ENCODE peak calls at places on chromosomes 3 and 15, in seven cellular contexts. One of them, this sample, is unnamed.

GRCh38 chr3:49466047-49466446 is 4.0 kb upstream of the DAG1 start:
- DNase-seq in fibroblast of lung: no peak
- DNase-seq in body of pancreas: no peak
- DNase-seq in psoas muscle: no peak
- DNase-seq in left ventricle myocardium inferior: no peak
- DNase-seq in CD8-positive, alpha-beta T cell: no peak
- DNase-seq in AG04450: no peak
- DNase-seq in this sample: no peak

GRCh38 chr15:80177151-80177550 is 24.4 kb downstream of the FAH start:
- DNase-seq in left ventricle myocardium inferior: no peak
- DNase-seq in body of pancreas: no peak
- DNase-seq in CD8-positive, alpha-beta T cell: no peak
- DNase-seq in psoas muscle: no peak
- DNase-seq in AG04450: no peak
- DNase-seq in fibroblast of lung: peak; percentile 25
- DNase-seq in this sample: no peak

GRCh38 chr3:13539285-13539625 is 9.7 kb upstream of the FBLN2 start:
- DNase-seq in psoas muscle: no peak
- DNase-seq in AG04450: peak; percentile 27
- DNase-seq in fibroblast of lung: peak; percentile 83
- DNase-seq in CD8-positive, alpha-beta T cell: no peak
- DNase-seq in left ventricle myocardium inferior: no peak
- DNase-seq in body of pancreas: no peak
- DNase-seq in this sample: no peak

GRCh38 chr15:91199511-91199910 is 99.5 kb downstream of the SV2B start:
- DNase-seq in left ventricle myocardium inferior: no peak
- DNase-seq in psoas muscle: no peak
- DNase-seq in body of pancreas: no peak
- DNase-seq in CD8-positive, alpha-beta T cell: no peak
- DNase-seq in fibroblast of lung: no peak
- DNase-seq in AG04450: no peak
- DNase-seq in this sample: no peak

GRCh38 chr15:62190257-62190656 is 25.2 kb upstream of the C2CD4B start:
- DNase-seq in left ventricle myocardium inferior: no peak
- DNase-seq in body of pancreas: no peak
- DNase-seq in CD8-positive, alpha-beta T cell: no peak
- DNase-seq in fibroblast of lung: no peak
- DNase-seq in AG04450: no peak
- DNase-seq in psoas muscle: no peak
- DNase-seq in this sample: no peak

GRCh38 chr15:66253643-66254363 is at the start of gene MEGF11:
- DNase-seq in left ventricle myocardium inferior: peak; percentile 25
- DNase-seq in fibroblast of lung: peak; percentile 56
- DNase-seq in CD8-positive, alpha-beta T cell: no peak
- DNase-seq in body of pancreas: peak; percentile 19
- DNase-seq in psoas muscle: no peak
- DNase-seq in AG04450: no peak
- DNase-seq in this sample: no peak

GRCh38 chr15:71485094-71485693 is 325.2 kb upstream of the NR2E3 start:
- DNase-seq in fibroblast of lung: peak; percentile 13
- DNase-seq in psoas muscle: no peak
- DNase-seq in body of pancreas: no peak
- DNase-seq in left ventricle myocardium inferior: no peak
- DNase-seq in CD8-positive, alpha-beta T cell: no peak
- DNase-seq in AG04450: no peak
- DNase-seq in this sample: no peak

GRCh38 chr3:38039899-38040261 is 872 bp downstream of the DLEC1 start:
- DNase-seq in body of pancreas: peak; percentile 65
- DNase-seq in fibroblast of lung: peak; percentile 45
- DNase-seq in AG04450: no peak
- DNase-seq in psoas muscle: peak; percentile 67
- DNase-seq in left ventricle myocardium inferior: peak; percentile 64
- DNase-seq in CD8-positive, alpha-beta T cell: peak; percentile 54
- DNase-seq in this sample: peak; percentile 37

GRCh38 chr3:113898892-113899291 is 48.9 kb upstream of the ZDHHC23 start:
- DNase-seq in left ventricle myocardium inferior: no peak
- DNase-seq in body of pancreas: no peak
- DNase-seq in fibroblast of lung: peak; percentile 44
- DNase-seq in AG04450: no peak
- DNase-seq in CD8-positive, alpha-beta T cell: no peak
- DNase-seq in psoas muscle: no peak
- DNase-seq in this sample: no peak

GRCh38 chr15:43974852-43975251 is 148.1 kb downstream of the WDR76 start:
- DNase-seq in psoas muscle: no peak
- DNase-seq in body of pancreas: peak; percentile 9
- DNase-seq in AG04450: no peak
- DNase-seq in fibroblast of lung: peak; percentile 39
- DNase-seq in CD8-positive, alpha-beta T cell: no peak
- DNase-seq in left ventricle myocardium inferior: no peak
- DNase-seq in this sample: peak; percentile 5

GRCh38 chr15:76012021-76012551 is at the start of gene NRG4:
- DNase-seq in left ventricle myocardium inferior: no peak
- DNase-seq in body of pancreas: peak; percentile 76
- DNase-seq in fibroblast of lung: no peak
- DNase-seq in psoas muscle: peak; percentile 61
- DNase-seq in CD8-positive, alpha-beta T cell: no peak
- DNase-seq in AG04450: no peak
- DNase-seq in this sample: no peak

GRCh38 chr3:22007376-22007775 is 256.4 kb upstream of the ZNF385D start:
- DNase-seq in psoas muscle: no peak
- DNase-seq in CD8-positive, alpha-beta T cell: no peak
- DNase-seq in left ventricle myocardium inferior: no peak
- DNase-seq in AG04450: no peak
- DNase-seq in body of pancreas: no peak
- DNase-seq in fibroblast of lung: no peak
- DNase-seq in this sample: no peak

GRCh38 chr3:81170298-81170697 is 591.1 kb downstream of the GBE1 start:
- DNase-seq in left ventricle myocardium inferior: no peak
- DNase-seq in AG04450: no peak
- DNase-seq in fibroblast of lung: no peak
- DNase-seq in body of pancreas: no peak
- DNase-seq in CD8-positive, alpha-beta T cell: no peak
- DNase-seq in psoas muscle: no peak
- DNase-seq in this sample: no peak

GRCh38 chr3:181694805-181695660 is 16.7 kb upstream of the SOX2 start:
- DNase-seq in CD8-positive, alpha-beta T cell: no peak
- DNase-seq in body of pancreas: peak; percentile 27
- DNase-seq in fibroblast of lung: peak; percentile 57
- DNase-seq in psoas muscle: peak; percentile 74
- DNase-seq in AG04450: no peak
- DNase-seq in left ventricle myocardium inferior: peak; percentile 40
- DNase-seq in this sample: peak; percentile 27

GRCh38 chr15:84725001-84725491 is 9.1 kb upstream of the SEC11A start:
- DNase-seq in fibroblast of lung: peak; percentile 76
- DNase-seq in CD8-positive, alpha-beta T cell: no peak
- DNase-seq in AG04450: no peak
- DNase-seq in left ventricle myocardium inferior: no peak
- DNase-seq in body of pancreas: peak; percentile 48
- DNase-seq in psoas muscle: no peak
- DNase-seq in this sample: peak; percentile 48

GRCh38 chr15:69497634-69498033 is 45.0 kb downstream of the RPLP1 start:
- DNase-seq in left ventricle myocardium inferior: no peak
- DNase-seq in fibroblast of lung: no peak
- DNase-seq in psoas muscle: no peak
- DNase-seq in AG04450: no peak
- DNase-seq in CD8-positive, alpha-beta T cell: no peak
- DNase-seq in body of pancreas: no peak
- DNase-seq in this sample: no peak

GRCh38 chr3:193897791-193898190 is 238.2 kb upstream of the HES1 start:
- DNase-seq in fibroblast of lung: no peak
- DNase-seq in CD8-positive, alpha-beta T cell: no peak
- DNase-seq in body of pancreas: no peak
- DNase-seq in AG04450: no peak
- DNase-seq in psoas muscle: no peak
- DNase-seq in left ventricle myocardium inferior: no peak
- DNase-seq in this sample: no peak

GRCh38 chr3:30356901-30357753 is 249.3 kb upstream of the TGFBR2 start:
- DNase-seq in CD8-positive, alpha-beta T cell: no peak
- DNase-seq in left ventricle myocardium inferior: no peak
- DNase-seq in fibroblast of lung: peak; percentile 69
- DNase-seq in AG04450: no peak
- DNase-seq in body of pancreas: no peak
- DNase-seq in psoas muscle: no peak
- DNase-seq in this sample: no peak

GRCh38 chr3:99957086-99957821 is 139.6 kb downstream of the CMSS1 start:
- DNase-seq in body of pancreas: no peak
- DNase-seq in CD8-positive, alpha-beta T cell: no peak
- DNase-seq in psoas muscle: no peak
- DNase-seq in AG04450: no peak
- DNase-seq in left ventricle myocardium inferior: no peak
- DNase-seq in fibroblast of lung: peak; percentile 57
- DNase-seq in this sample: no peak

GRCh38 chr3:46695177-46695961 is 1.9 kb upstream of the ALS2CL start:
- DNase-seq in AG04450: no peak
- DNase-seq in body of pancreas: peak; percentile 67
- DNase-seq in left ventricle myocardium inferior: peak; percentile 70
- DNase-seq in psoas muscle: peak; percentile 80
- DNase-seq in fibroblast of lung: no peak
- DNase-seq in CD8-positive, alpha-beta T cell: peak; percentile 40
- DNase-seq in this sample: peak; percentile 65

GRCh38 chr3:46693038-46693896 is at the start of gene ALS2CL:
- DNase-seq in AG04450: no peak
- DNase-seq in left ventricle myocardium inferior: peak; percentile 64
- DNase-seq in CD8-positive, alpha-beta T cell: peak; percentile 76
- DNase-seq in fibroblast of lung: peak; percentile 6
- DNase-seq in body of pancreas: peak; percentile 76
- DNase-seq in psoas muscle: peak; percentile 79
- DNase-seq in this sample: peak; percentile 69

GRCh38 chr3:46694520-46694919 is 1.0 kb upstream of the ALS2CL start:
- DNase-seq in AG04450: no peak
- DNase-seq in psoas muscle: no peak
- DNase-seq in fibroblast of lung: no peak
- DNase-seq in left ventricle myocardium inferior: no peak
- DNase-seq in body of pancreas: no peak
- DNase-seq in CD8-positive, alpha-beta T cell: no peak
- DNase-seq in this sample: no peak

GRCh38 chr3:46692566-46692983 is 904 bp downstream of the ALS2CL start:
- DNase-seq in fibroblast of lung: peak; percentile 27
- DNase-seq in left ventricle myocardium inferior: no peak
- DNase-seq in body of pancreas: peak; percentile 90
- DNase-seq in AG04450: no peak
- DNase-seq in CD8-positive, alpha-beta T cell: no peak
- DNase-seq in psoas muscle: peak; percentile 73
- DNase-seq in this sample: no peak

GRCh38 chr3:46693897-46694235 is 387 bp upstream of the ALS2CL start:
- DNase-seq in CD8-positive, alpha-beta T cell: peak; percentile 55
- DNase-seq in fibroblast of lung: peak; percentile 11
- DNase-seq in AG04450: no peak
- DNase-seq in left ventricle myocardium inferior: no peak
- DNase-seq in body of pancreas: peak; percentile 51
- DNase-seq in psoas muscle: no peak
- DNase-seq in this sample: no peak
- H3K4me3 ChIP-seq in CD8-positive, alpha-beta T cell: peak overlapping the region; percentile 76
- H3K4me3 ChIP-seq in fibroblast of lung: no peak overlapping the region
- H3K4me3 ChIP-seq in AG04450: peak overlapping the region; percentile 38
- H3K4me3 ChIP-seq in left ventricle myocardium inferior: peak overlapping the region; percentile 91
- H3K4me3 ChIP-seq in body of pancreas: peak overlapping the region; percentile 64
- H3K4me3 ChIP-seq in psoas muscle: peak overlapping the region; percentile 96
- H3K4me3 ChIP-seq in this sample: peak overlapping the region; percentile 88

GRCh38 chr3:178519701-178520100 is 16.5 kb upstream of the KCNMB2 start:
- DNase-seq in AG04450: no peak
- DNase-seq in CD8-positive, alpha-beta T cell: no peak
- DNase-seq in body of pancreas: no peak
- DNase-seq in fibroblast of lung: no peak
- DNase-seq in left ventricle myocardium inferior: no peak
- DNase-seq in psoas muscle: no peak
- DNase-seq in this sample: no peak

GRCh38 chr3:178522200-178523052 is 13.8 kb upstream of the KCNMB2 start:
- DNase-seq in left ventricle myocardium inferior: no peak
- DNase-seq in CD8-positive, alpha-beta T cell: no peak
- DNase-seq in AG04450: no peak
- DNase-seq in fibroblast of lung: no peak
- DNase-seq in psoas muscle: no peak
- DNase-seq in body of pancreas: no peak
- DNase-seq in this sample: no peak

GRCh38 chr3:178520436-178520835 is 15.8 kb upstream of the KCNMB2 start:
- DNase-seq in AG04450: no peak
- DNase-seq in CD8-positive, alpha-beta T cell: no peak
- DNase-seq in body of pancreas: no peak
- DNase-seq in fibroblast of lung: no peak
- DNase-seq in left ventricle myocardium inferior: no peak
- DNase-seq in psoas muscle: no peak
- DNase-seq in this sample: no peak

GRCh38 chr3:178525180-178525704 is 11.0 kb upstream of the KCNMB2 start:
- DNase-seq in AG04450: no peak
- DNase-seq in psoas muscle: no peak
- DNase-seq in CD8-positive, alpha-beta T cell: no peak
- DNase-seq in left ventricle myocardium inferior: no peak
- DNase-seq in body of pancreas: no peak
- DNase-seq in fibroblast of lung: no peak
- DNase-seq in this sample: no peak
- H3K9me3 ChIP-seq in AG04450: no peaks in the 10 kb centered on the region
- H3K9me3 ChIP-seq in psoas muscle: no peaks in the 10 kb centered on the region
- H3K9me3 ChIP-seq in CD8-positive, alpha-beta T cell: no peaks in the 10 kb centered on the region
- H3K9me3 ChIP-seq in left ventricle myocardium inferior: no peaks in the 10 kb centered on the region
- H3K9me3 ChIP-seq in body of pancreas: no peaks in the 10 kb centered on the region
- H3K9me3 ChIP-seq in fibroblast of lung: no peaks in the 10 kb centered on the region
- H3K9me3 ChIP-seq in this sample: no peaks in the 10 kb centered on the region

GRCh38 chr15:78623786-78624497 is 3.1 kb upstream of the CHRNA3 start:
- DNase-seq in psoas muscle: no peak
- DNase-seq in left ventricle myocardium inferior: no peak
- DNase-seq in CD8-positive, alpha-beta T cell: no peak
- DNase-seq in fibroblast of lung: no peak
- DNase-seq in AG04450: no peak
- DNase-seq in body of pancreas: no peak
- DNase-seq in this sample: no peak

GRCh38 chr15:78619022-78619950 is 1.5 kb downstream of the CHRNA3 start:
- DNase-seq in left ventricle myocardium inferior: no peak
- DNase-seq in body of pancreas: no peak
- DNase-seq in psoas muscle: no peak
- DNase-seq in fibroblast of lung: no peak
- DNase-seq in AG04450: no peak
- DNase-seq in CD8-positive, alpha-beta T cell: no peak
- DNase-seq in this sample: no peak

GRCh38 chr15:78620839-78621421 is at the start of gene CHRNA3:
- DNase-seq in body of pancreas: no peak
- DNase-seq in CD8-positive, alpha-beta T cell: no peak
- DNase-seq in AG04450: no peak
- DNase-seq in fibroblast of lung: no peak
- DNase-seq in psoas muscle: no peak
- DNase-seq in left ventricle myocardium inferior: no peak
- DNase-seq in this sample: no peak

GRCh38 chr15:78620021-78620838 is 566 bp downstream of the CHRNA3 start:
- DNase-seq in psoas muscle: no peak
- DNase-seq in left ventricle myocardium inferior: no peak
- DNase-seq in body of pancreas: no peak
- DNase-seq in CD8-positive, alpha-beta T cell: no peak
- DNase-seq in AG04450: no peak
- DNase-seq in fibroblast of lung: peak; percentile 18
- DNase-seq in this sample: no peak

GRCh38 chr15:78621810-78622402 is 1.1 kb upstream of the CHRNA3 start:
- DNase-seq in psoas muscle: no peak
- DNase-seq in fibroblast of lung: no peak
- DNase-seq in CD8-positive, alpha-beta T cell: no peak
- DNase-seq in AG04450: no peak
- DNase-seq in left ventricle myocardium inferior: no peak
- DNase-seq in body of pancreas: no peak
- DNase-seq in this sample: no peak
- H3K27me3 ChIP-seq in psoas muscle: peaks cover 20% of the 10 kb centered on the region
- H3K27me3 ChIP-seq in fibroblast of lung: peaks cover 30% of the 10 kb centered on the region
- H3K27me3 ChIP-seq in CD8-positive, alpha-beta T cell: peaks cover 5% of the 10 kb centered on the region
- H3K27me3 ChIP-seq in AG04450: peaks cover 51% of the 10 kb centered on the region
- H3K27me3 ChIP-seq in left ventricle myocardium inferior: peaks cover 78% of the 10 kb centered on the region
- H3K27me3 ChIP-seq in body of pancreas: peaks cover 8% of the 10 kb centered on the region
- H3K27me3 ChIP-seq in this sample: peaks cover 69% of the 10 kb centered on the region

GRCh38 chr15:95742256-95742655 is 588.2 kb upstream of the NR2F2 start:
- DNase-seq in psoas muscle: no peak
- DNase-seq in CD8-positive, alpha-beta T cell: no peak
- DNase-seq in AG04450: no peak
- DNase-seq in left ventricle myocardium inferior: no peak
- DNase-seq in fibroblast of lung: no peak
- DNase-seq in body of pancreas: no peak
- DNase-seq in this sample: no peak
- H3K4me3 ChIP-seq in psoas muscle: no peak overlapping the region
- H3K4me3 ChIP-seq in CD8-positive, alpha-beta T cell: no peak overlapping the region
- H3K4me3 ChIP-seq in AG04450: no peak overlapping the region
- H3K4me3 ChIP-seq in left ventricle myocardium inferior: no peak overlapping the region
- H3K4me3 ChIP-seq in fibroblast of lung: no peak overlapping the region
- H3K4me3 ChIP-seq in body of pancreas: no peak overlapping the region
- H3K4me3 ChIP-seq in this sample: no peak overlapping the region

This sample was measured in heart right ventricle.